ENCODE peak calls at places on chromosomes 2 and 18, in ten cellular contexts. C is dorsolateral prefrontal cortex, M is body of pancreas, H is OCI-LY7, Z is fibroblast of villous mesenchyme, U is right lobe of liver, V is gastrocnemius medialis, R is kidney epithelial cell, O is WERI-Rb-1, B is IMR-90. S is an unnamed sample.

GRCh38 chr2:27182346-27182745 is 29.5 kb upstream of the ATRAID start:
- DNase-seq in C (no peak), M (no peak), H (no peak), Z (peak), U (no peak), V (no peak), R (no peak), O (no peak), B (peak), S (no peak)

GRCh38 chr2:25215948-25216679 is 47.7 kb upstream of the POMC start:
- DNase-seq in C (no peak), M (peak), H (peak), Z (peak), U (peak), V (no peak), R (no peak), O (no peak), B (no peak), S (peak)

GRCh38 chr2:12428324-12428723 is 288.4 kb upstream of the TRIB2 start:
- DNase-seq in C (no peak), M (no peak), H (no peak), Z (peak), U (no peak), V (no peak), R (no peak), O (no peak), B (peak), S (no peak)

GRCh38 chr2:86304416-86304815 is 33.0 kb downstream of the REEP1 start:
- DNase-seq in C (no peak), M (no peak), H (no peak), Z (no peak), U (no peak), V (no peak), R (no peak), O (peak), B (no peak), S (no peak)

GRCh38 chr2:118530976-118531375 is 316.5 kb downstream of the EN1 start:
- DNase-seq in C (no peak), M (no peak), H (no peak), Z (no peak), U (no peak), V (no peak), R (no peak), O (no peak), B (no peak), S (no peak)

GRCh38 chr2:67374949-67375348 is 22.2 kb upstream of the ETAA1 start:
- DNase-seq in C (no peak), M (no peak), H (no peak), Z (peak), U (no peak), V (no peak), R (no peak), O (no peak), B (peak), S (no peak)

GRCh38 chr2:113962692-113963480 is 73.0 kb downstream of the ACTR3 start:
- DNase-seq in C (no peak), M (no peak), H (no peak), Z (peak), U (no peak), V (no peak), R (no peak), O (no peak), B (peak), S (no peak)

GRCh38 chr2:215930505-215931233 is 82.7 kb downstream of the MREG start:
- DNase-seq in C (no peak), M (no peak), H (no peak), Z (peak), U (no peak), V (no peak), R (no peak), O (no peak), B (peak), S (no peak)

GRCh38 chr2:53770264-53770663 is 2.7 kb downstream of the CHAC2 start:
- DNase-seq in C (no peak), M (no peak), H (no peak), Z (no peak), U (no peak), V (no peak), R (no peak), O (no peak), B (no peak), S (no peak)

GRCh38 chr2:133711226-133711625 is 143.0 kb upstream of the NCKAP5 start:
- DNase-seq in C (no peak), M (no peak), H (no peak), Z (no peak), U (no peak), V (no peak), R (no peak), O (peak), B (no peak), S (no peak)

GRCh38 chr2:227788556-227788955 is 25.1 kb upstream of the CCL20 start:
- DNase-seq in C (no peak), M (no peak), H (no peak), Z (no peak), U (no peak), V (no peak), R (no peak), O (no peak), B (no peak), S (no peak)

GRCh38 chr2:143954208-143954607 is 565.7 kb downstream of the ZEB2 start:
- DNase-seq in C (no peak), M (no peak), H (no peak), Z (no peak), U (no peak), V (no peak), R (no peak), O (no peak), B (peak), S (no peak)

GRCh38 chr2:156864753-156865152 is 392.8 kb upstream of the GALNT5 start:
- DNase-seq in C (no peak), M (no peak), H (no peak), Z (no peak), U (no peak), V (no peak), R (no peak), O (no peak), B (no peak), S (no peak)

GRCh38 chr18:37175727-37176126 is 346.8 kb downstream of the KIAA1328 start:
- DNase-seq in C (no peak), M (no peak), H (no peak), Z (no peak), U (no peak), V (no peak), R (no peak), O (no peak), B (no peak), S (no peak)

GRCh38 chr2:194495046-194495445 is 1162.0 kb upstream of the SLC39A10 start:
- DNase-seq in C (no peak), M (no peak), H (no peak), Z (no peak), U (no peak), V (no peak), R (no peak), O (no peak), B (no peak), S (no peak)

GRCh38 chr2:200852605-200853004 is 11.9 kb downstream of the CLK1 start:
- DNase-seq in C (no peak), M (no peak), H (no peak), Z (no peak), U (no peak), V (no peak), R (no peak), O (no peak), B (no peak), S (no peak)

GRCh38 chr18:49251451-49251850 is 209.0 kb downstream of the DYM start:
- DNase-seq in C (no peak), M (no peak), H (no peak), Z (peak), U (no peak), V (no peak), R (no peak), O (peak), B (no peak), S (no peak)

GRCh38 chr2:20218331-20219320 is 6.3 kb downstream of the SDC1 start:
- DNase-seq in C (no peak), M (no peak), H (no peak), Z (no peak), U (no peak), V (no peak), R (no peak), O (no peak), B (no peak), S (no peak)

GRCh38 chr2:46153996-46154753 is 143.0 kb upstream of the EPAS1 start:
- DNase-seq in C (no peak), M (no peak), H (no peak), Z (no peak), U (no peak), V (no peak), R (no peak), O (no peak), B (no peak), S (no peak)

GRCh38 chr18:9608298-9608697 is 6.1 kb downstream of the PPP4R1 start:
- DNase-seq in C (no peak), M (no peak), H (no peak), Z (no peak), U (no peak), V (no peak), R (no peak), O (no peak), B (peak), S (no peak)

DNA sequence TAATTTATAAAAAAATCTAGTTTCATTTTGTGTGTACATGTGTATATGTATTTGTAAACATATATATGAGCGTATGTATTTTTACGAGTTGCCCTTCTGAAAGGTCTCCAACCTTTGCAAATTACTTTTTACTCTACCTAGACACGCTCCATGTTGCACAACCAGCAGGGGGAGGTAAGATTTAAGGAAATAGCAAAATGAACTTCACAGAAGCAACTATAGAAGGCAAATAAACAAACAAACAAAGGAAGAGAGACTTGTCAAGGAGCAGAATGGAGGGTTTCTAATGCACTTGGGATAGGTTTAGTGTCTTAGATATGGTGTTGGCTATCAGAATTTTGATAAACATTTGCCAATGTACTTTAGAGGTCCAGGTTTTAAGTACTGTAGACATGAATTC is 820.5 kb upstream of the POU3F3 start:
- DNase-seq in C (no peak), M (no peak), H (peak), Z (no peak), U (no peak), V (no peak), R (no peak), O (no peak), B (no peak), S (no peak)
- TF ChIP-seq CTCF in C (peak), M (peak), H (peak), Z (no peak), U (peak), V (no peak), R (peak), O (no peak), B (no peak), S (no peak)

DNA sequence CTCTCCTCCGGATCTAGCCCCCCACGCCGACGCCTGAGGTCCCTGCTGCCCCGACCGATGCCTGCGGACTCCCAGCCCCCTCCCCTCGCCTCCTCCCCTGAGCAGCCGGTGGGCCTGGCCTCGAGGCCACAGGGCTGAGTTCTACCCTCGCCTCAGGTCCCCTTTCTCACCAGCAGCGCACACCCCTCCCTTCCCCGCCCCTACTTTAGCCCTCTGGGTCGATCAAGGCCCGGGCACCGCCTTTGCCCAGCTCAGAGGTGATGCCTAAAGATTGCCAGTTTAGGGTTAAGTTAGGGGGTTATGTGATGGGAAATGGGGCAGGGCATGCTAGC is 5.7 kb upstream of the SIX3 start:
- DNase-seq in C (no peak), M (no peak), H (no peak), Z (no peak), U (no peak), V (no peak), R (no peak), O (peak), B (no peak), S (no peak)
- H3K4me3 ChIP-seq in C (no peak), M (no peak), H (no peak), Z (no peak), U (no peak), V (peak), R (no peak), O (peak), B (no peak), S (no peak)

GRCh38 chr2:153584244-153584643 is 105.7 kb upstream of the RPRM start:
- DNase-seq in C (no peak), M (no peak), H (no peak), Z (no peak), U (no peak), V (no peak), R (no peak), O (no peak), B (no peak), S (no peak)
- TF ChIP-seq CTCF in C (no peak), M (no peak), H (no peak), Z (no peak), U (no peak), V (no peak), R (no peak), O (peak), B (no peak), S (no peak)

GRCh38 chr18:44681611-44682010 is 923 bp downstream of the SETBP1 start:
- DNase-seq in C (no peak), M (no peak), H (no peak), Z (no peak), U (no peak), V (no peak), R (no peak), O (no peak), B (no peak), S (no peak)
- H3K4me3 ChIP-seq in C (peak), M (no peak), H (peak), Z (no peak), U (peak), V (peak), R (peak), O (no peak), B (no peak), S (peak)

GRCh38 chr2:71950256-71951066 is 197.2 kb downstream of the CYP26B1 start:
- DNase-seq in C (no peak), M (peak), H (no peak), Z (no peak), U (peak), V (peak), R (no peak), O (no peak), B (no peak), S (no peak)
- TF ChIP-seq CTCF in C (no peak), M (no peak), H (no peak), Z (no peak), U (no peak), V (no peak), R (no peak), O (no peak), B (no peak), S (no peak)

GRCh38 chr18:63079114-63079513 is 240.5 kb downstream of the BCL2 start:
- DNase-seq in C (no peak), M (no peak), H (peak), Z (no peak), U (no peak), V (no peak), R (no peak), O (no peak), B (no peak), S (no peak)

GRCh38 chr18:63082661-63083531 is 236.7 kb downstream of the BCL2 start:
- DNase-seq in C (no peak), M (no peak), H (no peak), Z (peak), U (no peak), V (no peak), R (no peak), O (no peak), B (no peak), S (no peak)

GRCh38 chr18:63073481-63073880 is 246.1 kb downstream of the BCL2 start:
- DNase-seq in C (no peak), M (no peak), H (peak), Z (no peak), U (no peak), V (no peak), R (no peak), O (no peak), B (no peak), S (no peak)

GRCh38 chr18:63074987-63075404 is 244.6 kb downstream of the BCL2 start:
- DNase-seq in C (peak), M (peak), H (no peak), Z (peak), U (peak), V (peak), R (no peak), O (peak), B (peak), S (peak)

GRCh38 chr18:63078471-63078870 is 241.1 kb downstream of the BCL2 start:
- DNase-seq in C (no peak), M (no peak), H (no peak), Z (no peak), U (no peak), V (no peak), R (no peak), O (no peak), B (no peak), S (no peak)
- H3K4me3 ChIP-seq in C (no peak), M (no peak), H (no peak), Z (no peak), U (no peak), V (no peak), R (no peak), O (no peak), B (no peak), S (no peak)